ENCODE peak calls at places on chromosomes 16 and 17, in four cellular contexts. B is mesothelial cell of epicardium, D is ACHN, A is left colon. J is an unnamed sample.
A peak's percentile ranks its signal among the peaks of the same experiment; 100 is the strongest.

GRCh38 chr16:11721781-11722467 is 20.7 kb downstream of the TXNDC11 start:
- DNase-seq in D (no peak), B (no peak), A (no peak), J (no peak)

GRCh38 chr17:38919316-38920078 is 5.9 kb upstream of the LASP1NB start:
- DNase-seq in B (no peak), D (no peak), A (no peak), J (no peak)

GRCh38 chr17:76354747-76355310 is 1.1 kb upstream of the PRPSAP1 start:
- DNase-seq in A (no peak), B (no peak), D (no peak), J (no peak)

GRCh38 chr17:61410555-61411089 is 11.0 kb downstream of the TBX2 start:
- DNase-seq in A (peak; percentile 81), B (peak; percentile 94), D (peak; percentile 93), J (no peak)

GRCh38 chr17:42050360-42051012 is at the start of gene C17orf113:
- DNase-seq in B (peak; percentile 69), A (peak; percentile 73), D (peak; percentile 50), J (no peak)

GRCh38 chr17:61378658-61379456 is 20.8 kb upstream of the TBX2 start:
- DNase-seq in B (no peak), D (no peak), A (no peak), J (no peak)

GRCh38 chr17:82212331-82213250 is at the start of gene CCDC57:
- DNase-seq in B (peak; percentile 79), D (peak; percentile 89), A (peak; percentile 82), J (no peak)

GRCh38 chr16:588639-588888 is 1.3 kb upstream of the RAB40C start:
- DNase-seq in D (peak; percentile 81), A (peak; percentile 68), B (no peak), J (no peak)

GRCh38 chr17:43588664-43589435 is 42.7 kb upstream of the ETV4 start:
- DNase-seq in D (no peak), B (no peak), A (no peak), J (no peak)

GRCh38 chr16:89115216-89115949 is 21.7 kb downstream of the ACSF3 start:
- DNase-seq in D (no peak), A (peak; percentile 76), B (no peak), J (no peak)

GRCh38 chr16:57623251-57624043 is 5.0 kb upstream of the ADGRG1 start:
- DNase-seq in B (no peak), D (peak; percentile 74), A (peak; percentile 56), J (no peak)

GRCh38 chr16:27377666-27378485 is 24.1 kb upstream of the IL21R start:
- DNase-seq in A (no peak), B (no peak), D (no peak), J (no peak)

GRCh38 chr17:74085434-74085833 is 118.0 kb upstream of the RPL38 start:
- DNase-seq in A (no peak), D (peak; percentile 16), B (no peak), J (no peak)

GRCh38 chr16:878886-879285 is 78.4 kb upstream of the GNG13 start:
- DNase-seq in D (no peak), B (no peak), A (no peak), J (no peak)

J was measured in iPS DF 19.7.